ENCODE peak calls at places on chromosomes 12 and 14, in ten cellular contexts. X is EH; Z is ureter; D is coronary artery; S is HT1080; V is Karpas-422; Q is activated T-helper 9 cell treated with anti-CD3 and anti-CD28 coated beads, Interleukin-2, amount 50 U/mL, for 16 hours; R is HEK293T; N is NCI-H1105; T is cardiac fibroblast. J is an unnamed sample.

GRCh38 chr12:95014554-95014953 is 11.1 kb upstream of the NDUFA12 start:
- DNase-seq in S (no peak), Z (no peak), X (no peak), D (no peak), T (no peak), Q (no peak), V (no peak), R (no peak), N (no peak), J (no peak)

GRCh38 chr12:107560906-107561285 is 124.7 kb upstream of the PWP1 start:
- DNase-seq in X (no peak), Z (no peak), R (no peak), S (no peak), T (no peak), Q (no peak), V (no peak), N (no peak), D (no peak), J (no peak)

GRCh38 chr14:105881021-105881930 is 354.9 kb downstream of the TMEM121 start:
- DNase-seq in D (peak), S (no peak), Q (no peak), X (no peak), N (no peak), R (no peak), T (no peak), V (no peak), Z (peak), J (no peak)

GRCh38 chr12:31928246-31929139 is 30.7 kb upstream of the RESF1 start:
- DNase-seq in T (no peak), S (no peak), D (no peak), Q (no peak), N (no peak), Z (no peak), R (no peak), X (no peak), V (no peak), J (no peak)

GRCh38 chr12:116592116-116592637 is 33.0 kb downstream of the MAP1LC3B2 start:
- DNase-seq in Q (no peak), R (no peak), T (no peak), V (no peak), N (no peak), X (no peak), D (no peak), S (no peak), Z (peak), J (no peak)

GRCh38 chr12:87216436-87216835 is 812.8 kb downstream of the C12orf50 start:
- DNase-seq in N (no peak), Q (no peak), T (peak), Z (no peak), X (no peak), D (no peak), R (no peak), S (no peak), V (no peak), J (no peak)

GRCh38 chr12:132649226-132649945 is 30.8 kb downstream of the P2RX2 start:
- DNase-seq in T (no peak), Q (no peak), N (no peak), S (no peak), D (no peak), V (no peak), X (no peak), Z (no peak), R (no peak), J (no peak)

GRCh38 chr12:121713257-121714155 is 954 bp downstream of the TMEM120B start:
- DNase-seq in D (no peak), Z (peak), N (no peak), X (no peak), Q (no peak), R (no peak), V (peak), S (no peak), T (peak), J (no peak)

GRCh38 chr12:88393017-88393767 is 187.1 kb downstream of the KITLG start:
- DNase-seq in N (no peak), D (no peak), V (peak), Q (no peak), S (peak), R (peak), T (peak), X (peak), Z (no peak), J (no peak)

GRCh38 chr12:91099373-91099772 is 11.9 kb downstream of the LUM start:
- DNase-seq in S (no peak), Q (no peak), X (peak), T (no peak), R (no peak), Z (no peak), V (no peak), D (no peak), N (no peak), J (no peak)